ENCODE peak calls at places on chromosomes 13 and 19, in nine cellular contexts. S is heart right ventricle; Q is lung; K is fibroblast of the conjunctiva; F is Kasumi-1; H is activated gamma-delta T cell treated with Interleukin-2 at 50 U/mL for 16 hours; C is AG04449; E is fibroblast of mammary gland; P is CD4-positive, alpha-beta T cell. N is an unnamed sample.
A peak's percentile ranks its signal among the peaks of the same experiment; 100 is the strongest.

GRCh38 chr13:58085819-58086218 is 454.3 kb downstream of the PCDH17 start:
- DNase-seq in E (no peak), S (no peak), P (no peak), C (no peak), K (no peak), H (no peak), Q (no peak), F (peak; percentile 12), N (no peak)

GRCh38 chr19:12365094-12365371 is 450 bp downstream of the ZNF442 start:
- DNase-seq in K (no peak), F (peak; percentile 15), Q (no peak), S (no peak), E (peak; percentile 11), C (no peak), H (peak; percentile 3), P (no peak), N (no peak)

GRCh38 chr19:51694318-51695085 is 1.4 kb downstream of the SPACA6 start:
- DNase-seq in F (no peak), P (no peak), S (no peak), C (no peak), Q (no peak), K (no peak), H (no peak), E (no peak), N (no peak)

GRCh38 chr13:41588899-41589298 is 131.5 kb downstream of the RGCC start:
- DNase-seq in F (no peak), K (peak; percentile 77), Q (no peak), P (no peak), S (no peak), C (peak; percentile 71), E (peak; percentile 98), H (no peak), N (peak; percentile 10)

GRCh38 chr13:31209172-31209818 is 9.5 kb downstream of the B3GLCT start:
- DNase-seq in P (no peak), S (peak; percentile 62), Q (no peak), F (peak; percentile 22), K (no peak), E (peak; percentile 48), C (no peak), H (no peak), N (peak; percentile 66)

GRCh38 chr19:21314676-21315075 is 14.5 kb downstream of the ZNF708 start:
- DNase-seq in F (peak; percentile 9), S (no peak), P (no peak), H (no peak), Q (no peak), K (no peak), E (peak; percentile 44), C (no peak), N (no peak)

GRCh38 chr19:4589579-4590410 is 30.3 kb upstream of the SEMA6B start:
- DNase-seq in F (peak; percentile 29), S (no peak), Q (no peak), K (no peak), E (no peak), P (no peak), C (no peak), H (no peak), N (no peak)

GRCh38 chr19:42204684-42205083 is 12.8 kb downstream of the DEDD2 start:
- DNase-seq in H (no peak), C (no peak), S (no peak), Q (no peak), K (no peak), E (no peak), P (no peak), F (no peak), N (no peak)

GRCh38 chr13:100580045-100580444 is 8.5 kb downstream of the GGACT start:
- DNase-seq in F (no peak), H (no peak), K (no peak), S (no peak), Q (no peak), P (no peak), C (no peak), E (no peak), N (no peak)

GRCh38 chr19:16325671-16326400 is 1.2 kb downstream of the KLF2 start:
- DNase-seq in P (peak; percentile 50), E (no peak), C (no peak), S (peak; percentile 55), Q (peak; percentile 57), H (peak; percentile 69), F (no peak), K (no peak), N (peak; percentile 40)

GRCh38 chr19:5152013-5152763 is 183.3 kb downstream of the KDM4B start:
- DNase-seq in C (no peak), F (no peak), E (no peak), S (no peak), Q (no peak), K (no peak), P (no peak), H (no peak), N (no peak)

GRCh38 chr19:31350693-31351211 is 1.5 kb upstream of the TSHZ3 start:
- DNase-seq in K (no peak), E (peak; percentile 35), S (peak; percentile 66), C (no peak), H (no peak), Q (no peak), P (no peak), F (peak; percentile 41), N (peak; percentile 64)

GRCh38 chr13:50512602-50513527 is 330.6 kb downstream of the DLEU7 start:
- DNase-seq in H (peak; percentile 50), Q (peak; percentile 65), F (peak; percentile 67), P (peak; percentile 32), K (no peak), S (peak; percentile 65), E (peak; percentile 41), C (no peak), N (peak; percentile 70)

GRCh38 chr13:107866666-107867623 is 348.4 kb downstream of the LIG4 start:
- DNase-seq in C (no peak), E (peak; percentile 20), S (peak; percentile 3), Q (no peak), K (no peak), H (no peak), F (no peak), P (no peak), N (no peak)

GRCh38 chr19:55454787-55455243 is 6.6 kb downstream of the ISOC2 start:
- DNase-seq in E (peak; percentile 43), S (peak; percentile 43), P (peak; percentile 23), F (peak; percentile 50), Q (no peak), H (peak; percentile 43), C (no peak), K (no peak), N (no peak)

GRCh38 chr19:30718728-30719127 is 346.5 kb downstream of the ZNF536 start:
- DNase-seq in F (no peak), Q (no peak), K (no peak), P (no peak), E (no peak), C (no peak), S (no peak), H (no peak), N (peak; percentile 64)

GRCh38 chr13:98377635-98378378 is 199.1 kb downstream of the STK24 start:
- DNase-seq in C (no peak), S (no peak), E (no peak), K (no peak), F (no peak), Q (no peak), P (no peak), H (no peak), N (no peak)

GRCh38 chr13:111399334-111399733 is 78.9 kb downstream of the TEX29 start:
- DNase-seq in E (no peak), F (no peak), Q (no peak), C (no peak), H (no peak), S (no peak), K (no peak), P (no peak), N (no peak)

GRCh38 chr19:57812201-57812600 is 2.5 kb downstream of the ZNF552 start:
- DNase-seq in K (no peak), S (no peak), P (no peak), Q (no peak), C (no peak), H (no peak), E (no peak), F (peak; percentile 8), N (no peak)

GRCh38 chr13:102141625-102142472 is 260.0 kb downstream of the FGF14 start:
- DNase-seq in E (peak; percentile 59), F (peak; percentile 2), P (no peak), S (no peak), K (peak; percentile 4), C (no peak), Q (no peak), H (no peak), N (no peak)

GRCh38 chr19:57280165-57280912 is at the start of gene ZNF460:
- DNase-seq in P (peak; percentile 94), C (peak; percentile 78), H (peak; percentile 97), Q (peak; percentile 96), F (peak; percentile 96), E (peak; percentile 97), S (peak; percentile 97), K (peak; percentile 96), N (peak; percentile 96)

GRCh38 chr13:51624207-51624606 is 39.9 kb downstream of the WDFY2 start:
- DNase-seq in K (no peak), S (no peak), E (no peak), Q (no peak), C (no peak), F (no peak), H (no peak), P (no peak), N (no peak)

GRCh38 chr19:46728693-46729339 is 11.9 kb upstream of the PRKD2 start:
- DNase-seq in H (peak; percentile 83), F (peak; percentile 18), S (peak; percentile 84), K (peak; percentile 35), Q (peak; percentile 69), P (peak; percentile 83), E (peak; percentile 52), C (no peak), N (peak; percentile 61)

GRCh38 chr13:105139380-105140285 is 1395.8 kb downstream of the EFNB2 start:
- DNase-seq in K (no peak), S (peak; percentile 21), Q (peak; percentile 40), E (peak; percentile 51), P (peak; percentile 42), H (peak; percentile 44), F (peak; percentile 91), C (no peak), N (peak; percentile 47)